ENCODE peak calls at places on chromosomes 12 and 14, in six cellular contexts. A is H9, F is thoracic aorta, L is sigmoid colon, R is Right ventricle myocardium superior, E is ecto neural progenitor cell. H is an unnamed sample.
A peak's percentile ranks its signal among the peaks of the same experiment; 100 is the strongest.

GRCh38 chr12:126487581-126487980 is 1422.3 kb downstream of the AACS start:
- DNase-seq in A (no peak), F (no peak), L (no peak), R (no peak), E (no peak), H (no peak)

GRCh38 chr12:32039341-32039740 is 67.3 kb upstream of the BICD1 start:
- DNase-seq in A (no peak), F (no peak), L (no peak), R (no peak), E (peak; percentile 61), H (no peak)

GRCh38 chr12:118038122-118038521 is 21.6 kb downstream of the RFC5 start:
- DNase-seq in A (no peak), F (no peak), L (no peak), R (no peak), E (no peak), H (no peak)

GRCh38 chr14:37865719-37866549 is 270.5 kb downstream of the TTC6 start:
- DNase-seq in A (no peak), F (no peak), L (no peak), R (no peak), E (no peak), H (no peak)

GRCh38 chr12:8156416-8156815 is 399 bp upstream of the ZNF705A start:
- DNase-seq in A (no peak), F (no peak), L (no peak), R (no peak), E (no peak), H (no peak)

GRCh38 chr14:33026850-33027420 is 88.3 kb downstream of the NPAS3 start:
- DNase-seq in A (no peak), F (no peak), L (no peak), R (no peak), E (no peak), H (no peak)

GRCh38 chr14:105065280-105066228 is at the start of gene GPR132:
- DNase-seq in A (peak; percentile 28), F (no peak), L (peak; percentile 76), R (peak; percentile 68), E (peak; percentile 51), H (no peak)

GRCh38 chr14:37179896-37180502 is 7.6 kb upstream of the SLC25A21 start:
- DNase-seq in A (no peak), F (no peak), L (no peak), R (no peak), E (no peak), H (no peak)

GRCh38 chr12:115355301-115355700 is 671.3 kb upstream of the TBX3 start:
- DNase-seq in A (no peak), F (no peak), L (no peak), R (no peak), E (no peak), H (no peak)

GRCh38 chr12:111443586-111443985 is 37.9 kb downstream of the SH2B3 start:
- DNase-seq in A (no peak), F (no peak), L (peak; percentile 61), R (peak; percentile 28), E (no peak), H (no peak)

GRCh38 chr12:52307836-52308806 is 13.1 kb downstream of the KRT83 start:
- DNase-seq in A (peak; percentile 84), F (no peak), L (peak; percentile 60), R (peak; percentile 69), E (peak; percentile 91), H (peak; percentile 64)

GRCh38 chr14:73491977-73492552 is 1.3 kb downstream of the RIOX1 start:
- DNase-seq in A (no peak), F (no peak), L (peak; percentile 53), R (no peak), E (no peak), H (no peak)

GRCh38 chr14:95197498-95198010 is 40.2 kb upstream of the DICER1 start:
- DNase-seq in A (peak; percentile 51), F (no peak), L (no peak), R (no peak), E (no peak), H (no peak)

GRCh38 chr14:68397371-68397779 is 395.5 kb downstream of the ZFP36L1 start:
- DNase-seq in A (no peak), F (no peak), L (peak; percentile 87), R (peak; percentile 76), E (no peak), H (no peak)

GRCh38 chr12:6226701-6227096 is 26.5 kb downstream of the CD9 start:
- DNase-seq in A (no peak), F (no peak), L (peak; percentile 93), R (peak; percentile 80), E (no peak), H (peak; percentile 70)

GRCh38 chr12:28536088-28536487 is 345.8 kb downstream of the CCDC91 start:
- DNase-seq in A (no peak), F (no peak), L (no peak), R (no peak), E (no peak), H (no peak)

GRCh38 chr14:96583605-96584041 is 81.4 kb downstream of the PAPOLA start:
- DNase-seq in A (peak; percentile 27), F (no peak), L (peak; percentile 62), R (no peak), E (peak; percentile 40), H (peak; percentile 36)

GRCh38 chr12:46266382-46266791 is 2.5 kb downstream of the SLC38A1 start:
- DNase-seq in A (no peak), F (no peak), L (no peak), R (no peak), E (no peak), H (no peak)

GRCh38 chr12:110100315-110100970 is 23.7 kb upstream of the IFT81 start:
- DNase-seq in A (peak; percentile 81), F (peak; percentile 32), L (peak; percentile 80), R (peak; percentile 64), E (peak; percentile 82), H (peak; percentile 65)

GRCh38 chr14:99522457-99522891 is 41.3 kb downstream of the CCNK start:
- DNase-seq in A (no peak), F (no peak), L (peak; percentile 85), R (peak; percentile 50), E (no peak), H (no peak)

GRCh38 chr14:50001999-50002925 is 109.4 kb downstream of the ARF6 start:
- DNase-seq in A (no peak), F (no peak), L (no peak), R (no peak), E (no peak), H (peak; percentile 59)

GRCh38 chr14:24052656-24053547 is 1.1 kb downstream of the CARMIL3 start:
- DNase-seq in A (no peak), F (no peak), L (no peak), R (no peak), E (no peak), H (peak; percentile 40)